ENCODE peak calls at places on chromosome 3, in seven cellular contexts. Y is endothelial cell; Q is mucosa of gallbladder; P is kidney epithelial cell; H is CD8-positive, alpha-beta memory T cell; G is activated CD8-positive, alpha-beta T cell treated with anti-CD3 and anti-CD28 coated beads, Interleukin-2, amount 10 ng/mL, durations not matched to agents 7 days and 5 days; T is NCI-H1092 treated with DMSO at 0.1 percent for 48 hours. N is an unnamed sample.

GRCh38 chr3:161673845-161674244 is 177.2 kb downstream of the OTOL1 start:
- DNase-seq in Y (no peak), Q (no peak), P (no peak), H (no peak), G (no peak), T (no peak), N (no peak)

GRCh38 chr3:59812778-59813558 is 763.1 kb upstream of the CFAP20DC start:
- DNase-seq in Y (no peak), Q (no peak), P (no peak), H (no peak), G (no peak), T (no peak), N (no peak)

GRCh38 chr3:107992976-107993684 is 97.7 kb downstream of the CD47 start:
- DNase-seq in Y (no peak), Q (no peak), P (no peak), H (no peak), G (no peak), T (no peak), N (no peak)

GRCh38 chr3:194522579-194523046 is 35.8 kb upstream of the ATP13A3 start:
- DNase-seq in Y (no peak), Q (no peak), P (no peak), H (no peak), G (no peak), T (no peak), N (no peak)

GRCh38 chr3:46524832-46525231 is 27.1 kb downstream of the RTP3 start:
- DNase-seq in Y (no peak), Q (no peak), P (no peak), H (no peak), G (no peak), T (no peak), N (no peak)

GRCh38 chr3:184742676-184743135 is 30.8 kb upstream of the MAGEF1 start:
- DNase-seq in Y (no peak), Q (no peak), P (no peak), H (no peak), G (no peak), T (no peak), N (no peak)

GRCh38 chr3:58045084-58045483 is 36.9 kb downstream of the FLNB start:
- DNase-seq in Y (no peak), Q (no peak), P (no peak), H (no peak), G (no peak), T (no peak), N (no peak)

GRCh38 chr3:114214542-114215341 is 22.6 kb downstream of the ZNF80 start:
- DNase-seq in Y (no peak), Q (no peak), P (no peak), H (peak; percentile 85), G (peak; percentile 70), T (no peak), N (peak; percentile 52)